ENCODE peak calls at places on chromosomes 3 and 15, in six cellular contexts. D is effector memory CD4-positive, alpha-beta T cell; I is GM03348; F is stimulated activated CD4-positive, alpha-beta T cell treated with anti-CD3 and anti-CD28 coated beads, Interleukin-12 subunit alpha, Interleukin-12 subunit beta, amount 100 ng/mL, for 4 hours; P is GM10248; K is T1000. J is an unnamed sample.

GRCh38 chr3:99023590-99024192 is 122.2 kb upstream of the DCBLD2 start:
- DNase-seq in K (no peak), F (no peak), D (no peak), P (peak), I (peak), J (no peak)

GRCh38 chr15:101167791-101168462 is 83.9 kb downstream of the CHSY1 start:
- DNase-seq in D (peak), P (no peak), F (peak), K (peak), I (peak), J (peak)

GRCh38 chr15:101579766-101580165 is 72.4 kb downstream of the TM2D3 start:
- DNase-seq in F (no peak), P (no peak), D (no peak), I (no peak), K (peak), J (no peak)

GRCh38 chr15:48800811-48801460 is 9.9 kb downstream of the CEP152 start:
- DNase-seq in K (no peak), D (no peak), P (no peak), F (no peak), I (peak), J (no peak)

GRCh38 chr3:115146418-115147328 is at the start of gene ZBTB20:
- DNase-seq in I (peak), F (peak), P (peak), K (peak), D (peak), J (peak)

GRCh38 chr15:90664650-90665287 is 52.4 kb upstream of the BLM start:
- DNase-seq in F (no peak), I (peak), K (no peak), P (peak), D (no peak), J (no peak)

GRCh38 chr3:114127517-114127916 is 51.3 kb downstream of the DRD3 start:
- DNase-seq in I (no peak), K (no peak), D (no peak), F (no peak), P (no peak), J (no peak)

GRCh38 chr3:14598143-14598569 is 53.4 kb upstream of the CCDC174 start:
- DNase-seq in P (peak), K (peak), I (peak), F (peak), D (no peak), J (peak)

GRCh38 chr3:31182639-31183038 is 288.2 kb upstream of the GADL1 start:
- DNase-seq in K (no peak), F (no peak), D (no peak), P (no peak), I (no peak), J (no peak)

GRCh38 chr15:33140326-33140725 is 54.2 kb downstream of the FMN1 start:
- DNase-seq in I (no peak), K (no peak), P (no peak), D (no peak), F (no peak), J (no peak)

GRCh38 chr3:194804796-194805195 is 119.1 kb downstream of the FAM43A start:
- DNase-seq in K (no peak), I (no peak), F (no peak), D (no peak), P (no peak), J (no peak)

GRCh38 chr3:187021748-187022402 is 91.5 kb downstream of the ST6GAL1 start:
- DNase-seq in D (no peak), K (no peak), F (no peak), I (no peak), P (peak), J (no peak)

GRCh38 chr15:87949214-87949933 is 307.2 kb downstream of the NTRK3 start:
- DNase-seq in P (no peak), K (no peak), F (no peak), D (no peak), I (peak), J (no peak)

GRCh38 chr3:13166243-13167063 is 93.2 kb upstream of the IQSEC1 start:
- DNase-seq in F (no peak), P (no peak), K (no peak), I (no peak), D (no peak), J (no peak)

GRCh38 chr3:148723591-148723990 is 25.9 kb downstream of the AGTR1 start:
- DNase-seq in K (no peak), P (no peak), F (no peak), I (peak), D (no peak), J (no peak)

GRCh38 chr3:50270841-50271240 is 1.9 kb downstream of the SEMA3B start:
- DNase-seq in I (no peak), D (no peak), F (no peak), K (no peak), P (no peak), J (no peak)

GRCh38 chr3:72652395-72652794 is 195.8 kb downstream of the SHQ1 start:
- DNase-seq in P (no peak), I (no peak), F (no peak), D (no peak), K (no peak), J (no peak)

GRCh38 chr15:69154026-69154425 is 6.4 kb upstream of the GLCE start:
- DNase-seq in D (no peak), K (no peak), I (no peak), P (no peak), F (no peak), J (no peak)

GRCh38 chr3:177069514-177070329 is 127.6 kb downstream of the TBL1XR1 start:
- DNase-seq in F (no peak), D (no peak), P (no peak), I (peak), K (no peak), J (no peak)

GRCh38 chr3:122271246-122271898 is 53.7 kb upstream of the CSTA start:
- DNase-seq in I (no peak), F (no peak), P (no peak), K (no peak), D (no peak), J (no peak)

GRCh38 chr15:44666208-44667038 is 3.0 kb upstream of the SPG11 start:
- DNase-seq in I (no peak), F (no peak), K (no peak), D (no peak), P (no peak), J (no peak)

GRCh38 chr3:118089563-118089962 is 945.1 kb downstream of the IGSF11 start:
- DNase-seq in K (no peak), P (no peak), D (no peak), F (no peak), I (no peak), J (no peak)

GRCh38 chr3:113157408-113157980 is 53.9 kb upstream of the BOC start:
- DNase-seq in F (no peak), I (peak), K (no peak), D (no peak), P (no peak), J (no peak)

GRCh38 chr15:73691398-73691797 is 7.2 kb downstream of the CD276 start:
- DNase-seq in P (no peak), K (no peak), D (no peak), F (no peak), I (peak), J (no peak)

GRCh38 chr3:81816473-81817260 is 55.2 kb upstream of the GBE1 start:
- DNase-seq in F (no peak), I (peak), P (peak), D (no peak), K (no peak), J (peak)

GRCh38 chr3:53818221-53819162 is 27.7 kb downstream of the CHDH start:
- DNase-seq in K (no peak), P (no peak), D (no peak), I (no peak), F (no peak), J (no peak)

GRCh38 chr3:117695871-117696270 is 986.3 kb downstream of the TUSC7 start:
- DNase-seq in F (no peak), P (no peak), D (no peak), K (no peak), I (no peak), J (no peak)

GRCh38 chr3:5016218-5017161 is 37.3 kb downstream of the BHLHE40 start:
- DNase-seq in D (peak), P (peak), I (peak), K (no peak), F (no peak), J (peak)

GRCh38 chr3:9701006-9701405 is 2.6 kb upstream of the CPNE9 start:
- DNase-seq in F (no peak), K (no peak), P (no peak), D (no peak), I (no peak), J (no peak)

GRCh38 chr3:185420762-185421161 is 57.8 kb downstream of the MAP3K13 start:
- DNase-seq in D (no peak), I (no peak), K (no peak), F (no peak), P (no peak), J (no peak)

GRCh38 chr3:188916934-188917391 is 254.8 kb upstream of the TPRG1 start:
- DNase-seq in I (no peak), P (no peak), D (no peak), K (no peak), F (no peak), J (no peak)

GRCh38 chr3:32684800-32685603 is at the start of gene CNOT10:
- DNase-seq in K (peak), D (peak), I (peak), F (peak), P (peak), J (peak)

GRCh38 chr15:95129589-95129988 is 898.2 kb downstream of the MCTP2 start:
- DNase-seq in P (no peak), K (no peak), F (no peak), D (no peak), I (peak), J (no peak)

GRCh38 chr3:46135475-46135874 is 72.6 kb downstream of the CCR1 start:
- DNase-seq in D (no peak), P (no peak), I (no peak), K (no peak), F (no peak), J (no peak)

GRCh38 chr15:70902105-70902504 is 9.5 kb downstream of the LRRC49 start:
- DNase-seq in K (no peak), D (no peak), P (no peak), I (peak), F (no peak), J (no peak)

GRCh38 chr15:48285329-48286214 is 45.7 kb upstream of the DUT start:
- DNase-seq in F (no peak), I (peak), D (no peak), P (peak), K (peak), J (peak)

GRCh38 chr3:101141135-101141534 is 147.9 kb upstream of the ABI3BP start:
- DNase-seq in I (no peak), D (no peak), F (no peak), K (no peak), P (no peak), J (no peak)

GRCh38 chr3:71057526-71057894 is 526.0 kb downstream of the FOXP1 start:
- DNase-seq in I (no peak), F (no peak), P (no peak), K (no peak), D (no peak), J (no peak)

GRCh38 chr3:194305356-194306108 is 45.6 kb downstream of the CPN2 start:
- DNase-seq in F (no peak), P (no peak), K (no peak), I (no peak), D (no peak), J (no peak)